ENCODE peak calls at places on chromosome 10, in seven cellular contexts. E is nucleus accumbens; W is hippocampal formation; V is fibroblast of the aortic adventitia; A is T47D; U is amniotic stem cell; F is stimulated activated CD4-positive, alpha-beta T cell treated with anti-CD3 and anti-CD28 coated beads, Interleukin-2, amount 100 ng/mL, for 48 hours. M is an unnamed sample.

GRCh38 chr10:88038268-88038667 is 174.8 kb downstream of the PTEN start:
- DNase-seq in U (no peak), E (no peak), F (no peak), A (no peak), V (peak; percentile 72), W (no peak), M (no peak)

GRCh38 chr10:132938472-132939329 is 3.7 kb downstream of the CFAP46 start:
- DNase-seq in U (no peak), E (no peak), W (no peak), F (no peak), A (no peak), V (no peak), M (no peak)

GRCh38 chr10:97297556-97298222 is 5.3 kb upstream of the ARHGAP19 start:
- DNase-seq in E (no peak), W (no peak), A (no peak), U (no peak), F (no peak), V (no peak), M (no peak)

GRCh38 chr10:15321431-15322321 is 49.4 kb downstream of the FAM171A1 start:
- DNase-seq in W (no peak), F (no peak), E (no peak), V (peak; percentile 95), A (no peak), U (no peak), M (no peak)

GRCh38 chr10:28317735-28318134 is 14.9 kb upstream of the MPP7 start:
- DNase-seq in E (no peak), W (no peak), V (no peak), F (no peak), A (no peak), U (no peak), M (no peak)

GRCh38 chr10:7846591-7846990 is 28.3 kb downstream of the TAF3 start:
- DNase-seq in V (peak; percentile 16), U (no peak), E (no peak), F (no peak), W (no peak), A (no peak), M (no peak)

GRCh38 chr10:125130886-125131285 is 29.5 kb downstream of the CTBP2 start:
- DNase-seq in W (no peak), F (no peak), V (no peak), E (no peak), A (no peak), U (no peak), M (no peak)

GRCh38 chr10:4477664-4478063 is 348.3 kb upstream of the AKR1E2 start:
- DNase-seq in F (no peak), U (no peak), E (no peak), W (no peak), V (no peak), A (no peak), M (no peak)

GRCh38 chr10:25028711-25029110 is 12.3 kb downstream of the THNSL1 start:
- DNase-seq in A (no peak), E (no peak), U (no peak), W (no peak), V (no peak), F (no peak), M (no peak)

GRCh38 chr10:1589257-1589656 is 148.1 kb downstream of the ADARB2 start:
- DNase-seq in E (no peak), W (no peak), A (no peak), F (no peak), U (no peak), V (no peak), M (no peak)

GRCh38 chr10:62083413-62083794 is 181.9 kb downstream of the ARID5B start:
- DNase-seq in E (no peak), F (no peak), W (no peak), U (no peak), A (no peak), V (peak; percentile 69), M (no peak)

GRCh38 chr10:132628966-132629900 is 91.6 kb downstream of the INPP5A start:
- DNase-seq in U (no peak), F (no peak), E (no peak), W (no peak), V (no peak), A (no peak), M (no peak)

GRCh38 chr10:104122273-104123107 is 519 bp downstream of the SFR1 start:
- DNase-seq in A (no peak), W (no peak), V (no peak), E (no peak), F (no peak), U (no peak), M (no peak)

GRCh38 chr10:43867667-43868361 is 219.1 kb upstream of the ZNF32 start:
- DNase-seq in V (peak; percentile 75), F (no peak), A (no peak), E (no peak), U (peak; percentile 77), W (no peak), M (no peak)

GRCh38 chr10:18312385-18313145 is 172.3 kb downstream of the CACNB2 start:
- DNase-seq in U (no peak), E (no peak), F (no peak), V (peak; percentile 71), W (no peak), A (no peak), M (no peak)

GRCh38 chr10:99329238-99329890 is at the start of gene CNNM1:
- DNase-seq in E (peak; percentile 80), U (no peak), W (peak; percentile 12), V (no peak), F (peak; percentile 9), A (no peak), M (no peak)

GRCh38 chr10:13743963-13744362 is 157.2 kb downstream of the PRPF18 start:
- DNase-seq in E (no peak), F (no peak), U (no peak), A (no peak), W (no peak), V (no peak), M (no peak)

GRCh38 chr10:44389150-44389549 is 4.3 kb upstream of the CXCL12 start:
- DNase-seq in W (no peak), A (no peak), F (no peak), E (no peak), U (no peak), V (no peak), M (no peak)

GRCh38 chr10:71998840-71999194 is 34.6 kb downstream of the CHST3 start:
- DNase-seq in W (no peak), A (no peak), E (no peak), F (no peak), U (peak; percentile 74), V (peak; percentile 71), M (no peak)